ENCODE peak calls at places on chromosomes 4 and X, in six cellular contexts. Z is cardiac muscle cell, J is fibroblast of pulmonary artery, T is A549, N is mucosa of descending colon, X is GM12865. L is an unnamed sample.

GRCh38 chrX:153722704-153723350 is 1.4 kb downstream of the BCAP31 start:
- DNase-seq in N (no peak), T (peak), X (no peak), J (no peak), Z (no peak), L (peak)

GRCh38 chr4:29081230-29081955 is 1638.8 kb upstream of the PCDH7 start:
- DNase-seq in Z (no peak), T (no peak), X (no peak), J (peak), N (no peak), L (no peak)

GRCh38 chr4:131370846-131371245 is 1778.2 kb upstream of the PCDH10 start:
- DNase-seq in X (no peak), J (no peak), Z (peak), T (no peak), N (no peak), L (no peak)

GRCh38 chrX:45669715-45670360 is 469.2 kb upstream of the DIPK2B start:
- DNase-seq in J (peak), Z (no peak), T (no peak), X (no peak), N (no peak), L (no peak)

GRCh38 chr4:212438-213174 is 88.3 kb downstream of the ZNF718 start:
- DNase-seq in X (no peak), J (peak), Z (peak), T (no peak), N (no peak), L (no peak)

GRCh38 chr4:78720994-78721677 is 55.0 kb upstream of the BMP2K start:
- DNase-seq in Z (no peak), T (no peak), N (no peak), X (peak), J (no peak), L (no peak)

GRCh38 chr4:145933134-145933533 is 5.5 kb downstream of the ZNF827 start:
- DNase-seq in N (no peak), Z (no peak), X (no peak), T (no peak), J (no peak), L (no peak)

GRCh38 chr4:38192516-38192915 is 232.3 kb downstream of the PTTG2 start:
- DNase-seq in T (no peak), Z (no peak), X (no peak), N (no peak), J (no peak), L (no peak)

GRCh38 chr4:180219080-180219479 is 2024.1 kb upstream of the TENM3 start:
- DNase-seq in N (no peak), X (no peak), Z (no peak), J (no peak), T (no peak), L (no peak)

GRCh38 chrX:7318661-7319060 is 170.7 kb upstream of the PUDP start:
- DNase-seq in T (no peak), J (no peak), Z (no peak), X (no peak), N (no peak), L (no peak)

GRCh38 chrX:104098151-104098808 is 14.0 kb upstream of the ZCCHC18 start:
- DNase-seq in X (peak), J (peak), N (no peak), Z (peak), T (peak), L (no peak)

GRCh38 chr4:41156574-41156973 is 57.8 kb downstream of the APBB2 start:
- DNase-seq in X (no peak), T (no peak), N (no peak), J (peak), Z (no peak), L (no peak)

GRCh38 chr4:9937078-9937477 is 84.2 kb downstream of the SLC2A9 start:
- DNase-seq in T (no peak), X (peak), J (no peak), N (no peak), Z (no peak), L (no peak)

GRCh38 chr4:93299116-93299515 is 529.4 kb upstream of the ATOH1 start:
- DNase-seq in N (no peak), Z (no peak), T (no peak), X (peak), J (no peak), L (no peak)

GRCh38 chrX:79078114-79078513 is 66.4 kb upstream of the GPR174 start:
- DNase-seq in X (no peak), J (no peak), T (no peak), Z (no peak), N (no peak), L (no peak)

GRCh38 chr4:86894465-86894864 is 2.2 kb upstream of the C4orf36 start:
- DNase-seq in X (no peak), J (peak), Z (no peak), N (no peak), T (no peak), L (no peak)

GRCh38 chr4:3442959-3443749 is 1.4 kb downstream of the HGFAC start:
- DNase-seq in J (peak), Z (peak), X (peak), T (peak), N (peak), L (peak)

GRCh38 chrX:30620980-30621716 is 32.1 kb upstream of the GK start:
- DNase-seq in X (no peak), N (no peak), J (peak), Z (no peak), T (peak), L (no peak)

GRCh38 chrX:8907678-8908077 is 106.5 kb upstream of the FAM9A start:
- DNase-seq in Z (no peak), J (no peak), X (no peak), N (no peak), T (no peak), L (no peak)

GRCh38 chr4:103150677-103151076 is 47.5 kb downstream of the CENPE start:
- DNase-seq in J (peak), T (peak), Z (no peak), N (no peak), X (no peak), L (no peak)

GRCh38 chr4:174457468-174457867 is 64.8 kb downstream of the HPGD start:
- DNase-seq in Z (no peak), T (no peak), J (no peak), X (no peak), N (no peak), L (no peak)

GRCh38 chr4:154545689-154546088 is 4.5 kb downstream of the PLRG1 start:
- DNase-seq in J (no peak), X (no peak), T (no peak), Z (no peak), N (no peak), L (no peak)

GRCh38 chr4:113122066-113122465 is 72.6 kb downstream of the ANK2 start:
- DNase-seq in N (no peak), T (no peak), X (peak), J (no peak), Z (no peak), L (no peak)

GRCh38 chr4:6250235-6250983 is 19.2 kb upstream of the WFS1 start:
- DNase-seq in Z (peak), N (peak), X (peak), J (peak), T (peak), L (peak)

GRCh38 chrX:42195506-42195905 is 272.2 kb upstream of the CASK start:
- DNase-seq in Z (peak), X (no peak), N (no peak), J (no peak), T (no peak), L (peak)

GRCh38 chrX:15564981-15565579 is 35.7 kb downstream of the ACE2 start:
- DNase-seq in T (peak), J (peak), N (peak), Z (peak), X (peak), L (peak)

GRCh38 chr4:80097395-80098177 is 24.6 kb upstream of the ANTXR2 start:
- DNase-seq in Z (no peak), X (no peak), J (peak), N (no peak), T (no peak), L (no peak)

GRCh38 chrX:13607996-13608365 is 38.6 kb downstream of the EGFL6 start:
- DNase-seq in N (no peak), X (no peak), J (no peak), T (no peak), Z (no peak), L (no peak)

GRCh38 chr4:40521957-40522356 is 107.7 kb downstream of the RBM47 start:
- DNase-seq in X (no peak), Z (no peak), J (no peak), T (no peak), N (no peak), L (no peak)

GRCh38 chr4:40251366-40251765 is 54.5 kb downstream of the RHOH start:
- DNase-seq in T (peak), J (no peak), N (no peak), X (no peak), Z (no peak), L (no peak)

GRCh38 chr4:54440394-54441223 is 211.5 kb downstream of the PDGFRA start:
- DNase-seq in N (no peak), J (peak), T (peak), X (peak), Z (no peak), L (peak)

GRCh38 chrX:154436290-154436596 is 711 bp upstream of the GDI1 start:
- DNase-seq in T (no peak), J (no peak), N (no peak), Z (no peak), X (no peak), L (no peak)

GRCh38 chrX:22351966-22352365 is 79.3 kb downstream of the CBLL2 start:
- DNase-seq in X (no peak), J (no peak), N (no peak), T (no peak), Z (no peak), L (no peak)

GRCh38 chr4:17680559-17680958 is 66.1 kb downstream of the MED28 start:
- DNase-seq in T (no peak), J (no peak), N (no peak), X (no peak), Z (no peak), L (no peak)

GRCh38 chr4:85128246-85129204 is 162.0 kb upstream of the WDFY3 start:
- DNase-seq in T (no peak), Z (no peak), J (no peak), N (no peak), X (no peak), L (peak)
- H3K4me3 ChIP-seq in T (no peak), Z (no peak), J (no peak), N (no peak), X (no peak), L (no peak)

GRCh38 chrX:37684918-37685317 is 673 bp upstream of the XK start:
- DNase-seq in J (no peak), X (no peak), Z (no peak), N (no peak), T (no peak), L (no peak)

GRCh38 chrX:37685452-37686347 is at the start of gene XK:
- DNase-seq in X (peak), T (peak), Z (peak), N (peak), J (peak), L (peak)

GRCh38 chrX:37686348-37686736 is 751 bp downstream of the XK start:
- DNase-seq in X (no peak), J (no peak), N (no peak), Z (no peak), T (no peak), L (no peak)

GRCh38 chrX:37686979-37687378 is 1.4 kb downstream of the XK start:
- DNase-seq in Z (no peak), X (no peak), T (no peak), J (no peak), N (no peak), L (no peak)

GRCh38 chrX:37684426-37684825 is 1.2 kb upstream of the XK start:
- DNase-seq in X (no peak), T (no peak), N (no peak), Z (peak), J (no peak), L (no peak)
- H3K4me3 ChIP-seq in X (no peak), T (no peak), N (no peak), Z (no peak), J (no peak), L (no peak)

GRCh38 chr4:26030780-26031179 is 116.8 kb downstream of the SMIM20 start:
- DNase-seq in Z (no peak), T (no peak), X (peak), J (no peak), N (no peak), L (no peak)
- H3K4me3 ChIP-seq in Z (no peak), T (no peak), X (no peak), J (no peak), N (no peak), L (no peak)

GRCh38 chrX:136652822-136653723 is 5.1 kb downstream of the CD40LG start:
- DNase-seq in N (no peak), T (no peak), X (peak), Z (no peak), J (no peak), L (no peak)

GRCh38 chrX:136659174-136659573 is 11.2 kb downstream of the CD40LG start:
- DNase-seq in X (no peak), Z (no peak), N (no peak), T (no peak), J (no peak), L (no peak)

GRCh38 chrX:136658151-136658550 is 10.2 kb downstream of the CD40LG start:
- DNase-seq in T (no peak), Z (no peak), X (peak), N (no peak), J (no peak), L (no peak)

GRCh38 chrX:136660896-136661295 is 12.9 kb downstream of the CD40LG start:
- DNase-seq in N (no peak), J (no peak), X (no peak), Z (no peak), T (no peak), L (no peak)

DNA sequence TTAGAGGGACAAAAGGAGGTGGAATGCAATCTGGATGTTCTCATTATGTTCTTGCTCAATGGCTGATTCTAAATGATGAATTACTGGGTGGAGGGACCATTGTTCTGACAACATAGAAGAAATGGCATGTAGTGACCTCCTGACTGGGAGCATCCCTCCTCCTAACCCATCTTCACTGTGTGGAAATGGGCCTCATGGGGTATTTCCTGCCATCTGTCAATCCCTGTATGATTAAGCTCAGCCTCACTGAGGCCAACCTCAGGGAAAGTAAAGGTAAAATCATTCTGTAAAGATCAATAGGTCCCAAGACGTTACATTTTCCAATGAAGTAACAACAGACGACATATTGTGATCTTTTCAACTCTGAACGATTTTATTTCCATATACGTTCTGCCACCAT is 8.6 kb downstream of the CD40LG start:
- DNase-seq in J (no peak), N (no peak), T (no peak), X (no peak), Z (no peak), L (no peak)
- H3K4me3 ChIP-seq in J (no peak), N (no peak), T (no peak), X (no peak), Z (no peak), L (no peak)

DNA sequence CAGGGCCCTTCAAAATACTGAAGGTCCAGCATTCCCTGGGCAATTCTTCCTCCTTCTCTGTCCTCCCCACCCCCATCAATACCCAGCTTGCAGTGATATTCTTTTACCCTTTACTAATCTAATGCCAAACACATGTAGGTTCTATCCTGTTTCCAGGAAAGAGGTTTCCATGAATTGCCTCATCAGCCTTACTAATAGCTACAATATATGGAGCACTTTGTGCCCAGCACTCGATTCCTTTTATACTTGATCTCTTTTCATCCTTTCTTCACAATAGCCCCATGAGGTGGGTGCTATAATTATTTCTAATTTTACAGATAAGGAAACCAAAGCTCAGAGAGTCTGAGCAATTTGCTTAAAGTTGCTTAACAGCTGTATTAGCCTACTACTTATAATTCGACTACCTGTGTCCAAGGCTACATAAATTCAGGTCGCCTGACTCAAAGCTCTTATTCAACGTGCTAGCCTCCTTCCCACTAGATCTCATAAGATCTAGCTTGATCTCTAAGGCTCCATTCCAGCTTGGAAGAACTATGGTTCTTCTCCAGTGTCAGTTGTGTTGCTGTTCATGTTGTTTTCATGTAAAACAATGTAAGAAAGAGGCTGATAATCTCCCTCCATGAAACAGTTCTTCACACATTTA is 229.6 kb upstream of the PGRMC2 start:
- DNase-seq in N (no peak), T (no peak), J (peak), Z (no peak), X (no peak), L (no peak)
- H3K4me3 ChIP-seq in N (no peak), T (no peak), J (no peak), Z (no peak), X (no peak), L (no peak)

GRCh38 chrX:120015145-120016067 is 62.1 kb downstream of the RHOXF2B start:
- DNase-seq in T (no peak), J (no peak), N (peak), X (no peak), Z (peak), L (peak)

GRCh38 chrX:120016068-120016441 is 61.4 kb downstream of the RHOXF2B start:
- DNase-seq in X (no peak), T (no peak), N (no peak), Z (no peak), J (no peak), L (no peak)

GRCh38 chrX:120020305-120020704 is 57.2 kb downstream of the RHOXF2B start:
- DNase-seq in N (no peak), Z (no peak), X (no peak), J (no peak), T (no peak), L (no peak)

DNA sequence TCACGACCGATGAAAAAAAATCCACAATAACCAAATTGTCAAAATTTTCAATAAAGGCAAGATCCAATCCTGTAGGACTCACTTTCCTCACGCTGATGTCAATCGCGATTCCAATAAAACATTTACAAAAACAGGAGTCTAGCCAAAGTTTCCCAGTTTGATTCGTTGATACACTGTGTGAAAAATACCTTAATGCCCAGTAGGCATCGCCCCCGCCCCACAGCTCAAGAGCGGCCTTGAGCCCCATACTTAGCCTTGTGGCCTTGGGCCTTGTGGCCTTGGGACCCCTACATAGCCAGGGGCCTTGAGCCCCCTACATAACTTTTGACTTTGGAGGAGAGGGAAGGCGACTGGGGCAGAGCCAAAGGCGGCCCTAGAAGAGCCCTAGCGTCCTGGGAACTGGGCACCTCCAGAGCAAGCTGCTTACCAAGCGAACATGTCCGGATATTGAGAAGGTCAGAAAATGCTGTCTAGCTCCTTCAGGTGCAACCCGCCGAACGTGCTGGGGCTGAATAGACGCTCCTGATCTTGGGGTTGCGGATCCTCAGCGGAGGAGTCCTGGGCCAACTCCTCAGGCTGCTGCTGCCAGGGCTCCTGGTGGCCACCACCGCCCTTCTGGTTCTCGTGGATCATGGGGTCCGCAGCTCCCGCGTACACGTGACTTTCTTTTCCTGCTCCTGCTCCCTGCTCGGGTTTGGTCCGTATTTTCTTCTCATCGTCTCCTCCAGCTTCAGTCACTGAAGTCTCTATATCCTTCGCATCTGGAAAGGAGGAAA is 62.9 kb downstream of the RHOXF2B start:
- DNase-seq in J (no peak), T (no peak), Z (no peak), X (no peak), N (no peak), L (no peak)
- H3K4me3 ChIP-seq in J (no peak), T (no peak), Z (no peak), X (no peak), N (no peak), L (no peak)

GRCh38 chr4:186485621-186486062 is 69.7 kb downstream of the MTNR1A start:
- DNase-seq in Z (peak), X (no peak), N (no peak), J (peak), T (no peak), L (no peak)
- H3K4me3 ChIP-seq in Z (no peak), X (no peak), N (no peak), J (peak), T (no peak), L (no peak)